ENCODE peak calls at places on chromosomes 1 and 21, in ten cellular contexts. One of them, this sample, is unnamed.

GRCh38 chr1:89705901-89706699 is 73.2 kb downstream of the LRRC8C start:
- DNase-seq in glutamatergic neuron: no peak
- DNase-seq in fibroblast of the aortic adventitia: no peak
- DNase-seq in HCT116: no peak
- DNase-seq in body of pancreas: no peak
- DNase-seq in uterus: no peak
- DNase-seq in HS-5: no peak
- DNase-seq in HS-27A: no peak
- DNase-seq in G401: no peak
- DNase-seq in endothelial cell: no peak
- DNase-seq in this sample: no peak

GRCh38 chr21:33418686-33419085 is 15.5 kb downstream of the IFNGR2 start:
- DNase-seq in uterus: peak
- DNase-seq in fibroblast of the aortic adventitia: peak
- DNase-seq in HS-5: no peak
- DNase-seq in HCT116: no peak
- DNase-seq in endothelial cell: no peak
- DNase-seq in body of pancreas: peak
- DNase-seq in glutamatergic neuron: no peak
- DNase-seq in HS-27A: no peak
- DNase-seq in G401: no peak
- DNase-seq in this sample: no peak

GRCh38 chr1:172373864-172374263 is 46.6 kb upstream of the C1orf105 start:
- DNase-seq in HS-5: no peak
- DNase-seq in HS-27A: no peak
- DNase-seq in glutamatergic neuron: no peak
- DNase-seq in fibroblast of the aortic adventitia: no peak
- DNase-seq in body of pancreas: no peak
- DNase-seq in endothelial cell: no peak
- DNase-seq in G401: no peak
- DNase-seq in HCT116: no peak
- DNase-seq in uterus: no peak
- DNase-seq in this sample: no peak

GRCh38 chr21:36310016-36310415 is 10.0 kb upstream of the MORC3 start:
- DNase-seq in G401: no peak
- DNase-seq in glutamatergic neuron: no peak
- DNase-seq in HS-5: no peak
- DNase-seq in endothelial cell: no peak
- DNase-seq in uterus: no peak
- DNase-seq in body of pancreas: no peak
- DNase-seq in HS-27A: no peak
- DNase-seq in HCT116: no peak
- DNase-seq in fibroblast of the aortic adventitia: no peak
- DNase-seq in this sample: no peak

GRCh38 chr1:200233393-200233792 is 176.4 kb downstream of the ZNF281 start:
- DNase-seq in fibroblast of the aortic adventitia: peak
- DNase-seq in HCT116: no peak
- DNase-seq in endothelial cell: no peak
- DNase-seq in body of pancreas: no peak
- DNase-seq in glutamatergic neuron: no peak
- DNase-seq in HS-5: no peak
- DNase-seq in HS-27A: no peak
- DNase-seq in G401: no peak
- DNase-seq in uterus: no peak
- DNase-seq in this sample: no peak

GRCh38 chr1:85313888-85314696 is 37.7 kb upstream of the BCL10 start:
- DNase-seq in body of pancreas: no peak
- DNase-seq in G401: no peak
- DNase-seq in HS-27A: peak
- DNase-seq in glutamatergic neuron: no peak
- DNase-seq in fibroblast of the aortic adventitia: peak
- DNase-seq in HS-5: peak
- DNase-seq in uterus: no peak
- DNase-seq in HCT116: no peak
- DNase-seq in endothelial cell: no peak
- DNase-seq in this sample: no peak

GRCh38 chr1:63261736-63262142 is 60.6 kb upstream of the FOXD3 start:
- DNase-seq in glutamatergic neuron: no peak
- DNase-seq in body of pancreas: no peak
- DNase-seq in fibroblast of the aortic adventitia: no peak
- DNase-seq in G401: no peak
- DNase-seq in HS-27A: no peak
- DNase-seq in endothelial cell: no peak
- DNase-seq in HCT116: no peak
- DNase-seq in HS-5: no peak
- DNase-seq in uterus: no peak
- DNase-seq in this sample: no peak

GRCh38 chr1:178093150-178093957 is 550 bp upstream of the RASAL2 start:
- DNase-seq in uterus: peak
- DNase-seq in HCT116: peak
- DNase-seq in HS-5: peak
- DNase-seq in fibroblast of the aortic adventitia: peak
- DNase-seq in body of pancreas: peak
- DNase-seq in G401: peak
- DNase-seq in HS-27A: no peak
- DNase-seq in glutamatergic neuron: peak
- DNase-seq in endothelial cell: peak
- DNase-seq in this sample: peak

GRCh38 chr1:172745014-172745413 is 86.1 kb downstream of the FASLG start:
- DNase-seq in glutamatergic neuron: no peak
- DNase-seq in G401: peak
- DNase-seq in body of pancreas: no peak
- DNase-seq in HS-5: peak
- DNase-seq in endothelial cell: peak
- DNase-seq in fibroblast of the aortic adventitia: peak
- DNase-seq in HS-27A: no peak
- DNase-seq in HCT116: peak
- DNase-seq in uterus: no peak
- DNase-seq in this sample: peak

GRCh38 chr1:184424171-184424570 is 37.3 kb downstream of the C1orf21 start:
- DNase-seq in glutamatergic neuron: no peak
- DNase-seq in G401: no peak
- DNase-seq in HS-5: no peak
- DNase-seq in HS-27A: no peak
- DNase-seq in fibroblast of the aortic adventitia: no peak
- DNase-seq in endothelial cell: no peak
- DNase-seq in body of pancreas: no peak
- DNase-seq in uterus: no peak
- DNase-seq in HCT116: no peak
- DNase-seq in this sample: no peak

GRCh38 chr1:30334767-30335166 is 388.6 kb downstream of the MATN1 start:
- DNase-seq in body of pancreas: no peak
- DNase-seq in fibroblast of the aortic adventitia: no peak
- DNase-seq in uterus: no peak
- DNase-seq in glutamatergic neuron: no peak
- DNase-seq in endothelial cell: no peak
- DNase-seq in HS-5: no peak
- DNase-seq in HS-27A: no peak
- DNase-seq in HCT116: no peak
- DNase-seq in G401: no peak
- DNase-seq in this sample: no peak

GRCh38 chr1:152182942-152183341 is 23.9 kb upstream of the RPTN start:
- DNase-seq in HCT116: no peak
- DNase-seq in HS-5: peak
- DNase-seq in endothelial cell: no peak
- DNase-seq in body of pancreas: no peak
- DNase-seq in uterus: no peak
- DNase-seq in G401: no peak
- DNase-seq in HS-27A: no peak
- DNase-seq in glutamatergic neuron: no peak
- DNase-seq in fibroblast of the aortic adventitia: peak
- DNase-seq in this sample: no peak

GRCh38 chr21:41133896-41134522 is 34.0 kb upstream of the BACE2 start:
- DNase-seq in fibroblast of the aortic adventitia: peak
- DNase-seq in uterus: no peak
- DNase-seq in HS-27A: no peak
- DNase-seq in body of pancreas: no peak
- DNase-seq in glutamatergic neuron: no peak
- DNase-seq in endothelial cell: peak
- DNase-seq in HCT116: peak
- DNase-seq in HS-5: no peak
- DNase-seq in G401: peak
- DNase-seq in this sample: no peak

GRCh38 chr1:228062085-228062791 is 20.3 kb upstream of the ARF1 start:
- DNase-seq in body of pancreas: no peak
- DNase-seq in HS-5: no peak
- DNase-seq in HS-27A: no peak
- DNase-seq in glutamatergic neuron: peak
- DNase-seq in fibroblast of the aortic adventitia: no peak
- DNase-seq in HCT116: no peak
- DNase-seq in uterus: no peak
- DNase-seq in G401: no peak
- DNase-seq in endothelial cell: no peak
- DNase-seq in this sample: no peak